ENCODE peak calls at places on chromosomes 11 and 22, in ten cellular contexts. A is mesendoderm; N is uterus; E is colonic mucosa; H is CD8-positive, alpha-beta memory T cell; D is stomach; G is heart right ventricle; R is kidney; M is IMR-90; J is suprapubic skin. O is an unnamed sample. For H3K4me1, the result is how much of the 10 kb centered on the place peaks cover.

GRCh38 chr11:11318961-11319360 is 34.1 kb downstream of the CSNK2A3 start:
- DNase-seq in A (no peak), N (no peak), E (no peak), H (no peak), D (no peak), G (no peak), R (no peak), M (no peak), J (no peak), O (no peak)

GRCh38 chr22:19174106-19175025 is 4.2 kb downstream of the SLC25A1 start:
- DNase-seq in A (peak), N (peak), E (no peak), H (no peak), D (no peak), G (no peak), R (peak), M (peak), J (peak), O (no peak)

GRCh38 chr22:46280999-46281623 is 13.3 kb downstream of the TTC38 start:
- DNase-seq in A (no peak), N (no peak), E (no peak), H (no peak), D (no peak), G (no peak), R (no peak), M (no peak), J (peak), O (peak)

GRCh38 chr11:96061730-96062524 is 138.0 kb upstream of the MTMR2 start:
- DNase-seq in A (no peak), N (no peak), E (no peak), H (peak), D (no peak), G (no peak), R (no peak), M (peak), J (no peak), O (no peak)

GRCh38 chr11:99937330-99937729 is 749.8 kb upstream of the ARHGAP42 start:
- DNase-seq in A (no peak), N (no peak), E (no peak), H (no peak), D (no peak), G (no peak), R (peak), M (no peak), J (no peak), O (no peak)

GRCh38 chr11:41579546-41579945 is 120.1 kb upstream of the LRRC4C start:
- DNase-seq in A (no peak), N (no peak), E (no peak), H (no peak), D (no peak), G (no peak), R (no peak), M (no peak), J (no peak), O (no peak)

GRCh38 chr11:117045196-117045595 is 53.0 kb downstream of the SIK3 start:
- DNase-seq in A (no peak), N (no peak), E (peak), H (no peak), D (no peak), G (no peak), R (no peak), M (peak), J (no peak), O (peak)

GRCh38 chr11:97461044-97461880 is 1071.4 kb downstream of the JRKL start:
- DNase-seq in A (no peak), N (no peak), E (no peak), H (no peak), D (no peak), G (no peak), R (peak), M (no peak), J (no peak), O (no peak)

GRCh38 chr11:122671270-122671906 is 15.9 kb downstream of the UBASH3B start:
- DNase-seq in A (no peak), N (no peak), E (no peak), H (no peak), D (no peak), G (peak), R (no peak), M (peak), J (no peak), O (no peak)

GRCh38 chr22:39748877-39749276 is 144.7 kb downstream of the ENTHD1 start:
- DNase-seq in A (no peak), N (no peak), E (no peak), H (no peak), D (no peak), G (no peak), R (no peak), M (peak), J (no peak), O (no peak)

GRCh38 chr11:134668076-134668475 is 256.0 kb upstream of the B3GAT1 start:
- DNase-seq in A (no peak), N (no peak), E (no peak), H (no peak), D (peak), G (no peak), R (no peak), M (no peak), J (no peak), O (no peak)

GRCh38 chr11:34915136-34916013 is 804 bp downstream of the APIP start:
- DNase-seq in A (no peak), N (no peak), E (no peak), H (no peak), D (no peak), G (no peak), R (no peak), M (peak), J (no peak), O (peak)

GRCh38 chr11:118921929-118922744 is 3.6 kb downstream of the BCL9L start:
- DNase-seq in A (peak), N (peak), E (peak), H (no peak), D (peak), G (peak), R (peak), M (peak), J (peak), O (peak)

GRCh38 chr11:95296165-95296564 is 65.2 kb upstream of the SESN3 start:
- DNase-seq in A (no peak), N (peak), E (no peak), H (no peak), D (peak), G (no peak), R (no peak), M (no peak), J (no peak), O (peak)

GRCh38 chr11:130601141-130601540 is 152.7 kb downstream of the ADAMTS15 start:
- DNase-seq in A (peak), N (peak), E (no peak), H (no peak), D (peak), G (peak), R (peak), M (peak), J (peak), O (peak)

GRCh38 chr11:108891143-108891542 is 226.3 kb downstream of the DDX10 start:
- DNase-seq in A (no peak), N (no peak), E (no peak), H (no peak), D (no peak), G (no peak), R (no peak), M (no peak), J (no peak), O (no peak)

GRCh38 chr11:2569321-2569721 is 124.5 kb downstream of the KCNQ1 start:
- DNase-seq in A (no peak), N (no peak), E (no peak), H (no peak), D (no peak), G (no peak), R (peak), M (no peak), J (peak), O (no peak)

GRCh38 chr11:109425554-109425953 is 3.6 kb downstream of the C11orf87 start:
- DNase-seq in A (no peak), N (no peak), E (no peak), H (no peak), D (no peak), G (no peak), R (no peak), M (no peak), J (no peak), O (no peak)

GRCh38 chr22:28802595-28803087 is 2.3 kb upstream of the XBP1 start:
- DNase-seq in A (no peak), N (no peak), E (no peak), H (peak), D (no peak), G (no peak), R (peak), M (no peak), J (no peak), O (peak)

GRCh38 chr11:115469361-115469760 is 34.9 kb downstream of the CADM1 start:
- DNase-seq in A (no peak), N (no peak), E (no peak), H (no peak), D (no peak), G (no peak), R (no peak), M (no peak), J (no peak), O (no peak)

GRCh38 chr11:22763166-22763565 is 66.4 kb downstream of the SVIP start:
- DNase-seq in A (peak), N (no peak), E (no peak), H (no peak), D (no peak), G (no peak), R (no peak), M (no peak), J (no peak), O (no peak)

GRCh38 chr11:33999393-33999792 is 52.1 kb upstream of the CAPRIN1 start:
- DNase-seq in A (no peak), N (no peak), E (no peak), H (no peak), D (no peak), G (no peak), R (no peak), M (no peak), J (no peak), O (no peak)

GRCh38 chr11:88103337-88104206 is 71.7 kb downstream of the RAB38 start:
- DNase-seq in A (peak), N (no peak), E (peak), H (peak), D (no peak), G (peak), R (no peak), M (peak), J (no peak), O (peak)

GRCh38 chr22:48803171-48803992 is 1024.3 kb downstream of the BRD1 start:
- DNase-seq in A (no peak), N (no peak), E (no peak), H (no peak), D (no peak), G (no peak), R (no peak), M (no peak), J (no peak), O (no peak)

GRCh38 chr11:16857186-16857585 is 118.7 kb downstream of the C11orf58 start:
- DNase-seq in A (peak), N (no peak), E (no peak), H (no peak), D (no peak), G (peak), R (no peak), M (no peak), J (no peak), O (no peak)

GRCh38 chr11:68379216-68379615 is 66.8 kb downstream of the LRP5 start:
- DNase-seq in A (no peak), N (no peak), E (no peak), H (no peak), D (no peak), G (no peak), R (no peak), M (no peak), J (no peak), O (no peak)

GRCh38 chr11:68382358-68382998 is 70.1 kb downstream of the LRP5 start:
- DNase-seq in A (no peak), N (no peak), E (no peak), H (no peak), D (no peak), G (no peak), R (no peak), M (no peak), J (no peak), O (no peak)

GRCh38 chr11:68383976-68384501 is 71.6 kb downstream of the LRP5 start:
- DNase-seq in A (peak), N (peak), E (peak), H (peak), D (peak), G (peak), R (no peak), M (peak), J (no peak), O (peak)

GRCh38 chr11:68381716-68382115 is 69.3 kb downstream of the LRP5 start:
- DNase-seq in A (no peak), N (no peak), E (no peak), H (no peak), D (peak), G (no peak), R (no peak), M (no peak), J (no peak), O (no peak)

DNA sequence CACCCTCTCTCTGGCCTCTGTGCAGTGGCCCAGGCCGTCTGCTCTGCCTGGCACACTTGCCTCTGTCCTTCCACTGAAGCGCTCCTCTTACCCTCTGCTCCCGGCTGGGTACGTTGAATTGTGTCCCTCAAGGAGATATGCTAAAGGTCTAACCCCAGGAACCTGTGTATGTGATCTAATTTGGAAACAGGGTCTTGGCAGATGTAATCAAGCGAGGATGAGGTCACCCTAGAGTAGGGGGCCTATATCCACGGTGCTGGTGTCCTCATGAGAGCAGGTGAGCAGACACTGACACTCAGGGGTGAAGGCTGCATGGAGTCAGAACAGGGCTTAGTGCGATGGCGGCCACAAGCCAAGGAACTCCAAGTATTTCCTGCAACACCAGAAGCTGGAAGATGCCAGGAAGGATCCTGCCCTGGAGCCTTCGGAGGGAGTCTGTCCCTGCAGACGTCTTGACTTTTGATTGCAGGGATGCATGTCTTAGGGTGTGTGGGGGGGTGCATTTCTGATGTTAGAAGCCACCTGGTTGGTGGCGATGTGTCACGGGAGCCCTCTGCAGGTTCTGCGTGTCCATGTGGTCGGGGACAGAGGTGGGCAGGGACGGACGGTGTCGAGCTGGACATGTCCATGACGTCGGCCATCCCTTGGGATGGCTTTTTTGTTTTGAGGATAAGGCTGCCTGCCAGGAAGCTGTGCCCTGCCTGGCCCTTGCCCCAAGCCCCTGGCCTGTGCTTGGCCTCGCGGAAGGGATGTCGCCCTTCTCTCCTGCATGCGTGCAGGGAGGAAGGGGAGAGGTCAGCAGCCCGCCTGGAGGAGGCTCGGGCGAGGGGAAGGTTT is 68.6 kb downstream of the LRP5 start:
- DNase-seq in A (peak), N (no peak), E (no peak), H (no peak), D (no peak), G (peak), R (no peak), M (peak), J (no peak), O (no peak)
- H3K4me3 ChIP-seq in A (no peak), N (peak), E (no peak), H (no peak), D (no peak), G (no peak), R (no peak), M (no peak), J (peak), O (no peak)

GRCh38 chr22:29816539-29816938 is 21.5 kb downstream of the ASCC2 start:
- DNase-seq in A (no peak), N (no peak), E (no peak), H (no peak), D (no peak), G (no peak), R (no peak), M (no peak), J (no peak), O (no peak)
- H3K27ac ChIP-seq in A (no peak), N (no peak), E (no peak), H (no peak), D (peak), G (no peak), R (no peak), M (no peak), J (peak), O (no peak)

GRCh38 chr11:128739589-128739988 is 45.7 kb downstream of the FLI1 start:
- DNase-seq in A (no peak), N (no peak), E (no peak), H (no peak), D (no peak), G (no peak), R (no peak), M (no peak), J (no peak), O (no peak)
- H3K4me1 ChIP-seq in A (under half), N (under half), E (under half), H (half or more), D (half or more), G (half or more), R (under half), M (under half), J (under half), O (under half)

GRCh38 chr11:47395225-47396048 is 13.0 kb upstream of the SLC39A13 start:
- DNase-seq in A (no peak), N (no peak), E (no peak), H (no peak), D (no peak), G (no peak), R (peak), M (no peak), J (peak), O (no peak)

GRCh38 chr11:47394050-47394321 is 14.4 kb upstream of the SLC39A13 start:
- DNase-seq in A (no peak), N (no peak), E (no peak), H (no peak), D (no peak), G (no peak), R (peak), M (no peak), J (peak), O (no peak)

GRCh38 chr11:47393163-47394049 is 15.0 kb upstream of the SLC39A13 start:
- DNase-seq in A (no peak), N (no peak), E (no peak), H (no peak), D (no peak), G (no peak), R (peak), M (peak), J (peak), O (no peak)

GRCh38 chr11:47396049-47396320 is 12.4 kb upstream of the SLC39A13 start:
- DNase-seq in A (no peak), N (no peak), E (no peak), H (no peak), D (no peak), G (no peak), R (no peak), M (no peak), J (no peak), O (no peak)

DNA sequence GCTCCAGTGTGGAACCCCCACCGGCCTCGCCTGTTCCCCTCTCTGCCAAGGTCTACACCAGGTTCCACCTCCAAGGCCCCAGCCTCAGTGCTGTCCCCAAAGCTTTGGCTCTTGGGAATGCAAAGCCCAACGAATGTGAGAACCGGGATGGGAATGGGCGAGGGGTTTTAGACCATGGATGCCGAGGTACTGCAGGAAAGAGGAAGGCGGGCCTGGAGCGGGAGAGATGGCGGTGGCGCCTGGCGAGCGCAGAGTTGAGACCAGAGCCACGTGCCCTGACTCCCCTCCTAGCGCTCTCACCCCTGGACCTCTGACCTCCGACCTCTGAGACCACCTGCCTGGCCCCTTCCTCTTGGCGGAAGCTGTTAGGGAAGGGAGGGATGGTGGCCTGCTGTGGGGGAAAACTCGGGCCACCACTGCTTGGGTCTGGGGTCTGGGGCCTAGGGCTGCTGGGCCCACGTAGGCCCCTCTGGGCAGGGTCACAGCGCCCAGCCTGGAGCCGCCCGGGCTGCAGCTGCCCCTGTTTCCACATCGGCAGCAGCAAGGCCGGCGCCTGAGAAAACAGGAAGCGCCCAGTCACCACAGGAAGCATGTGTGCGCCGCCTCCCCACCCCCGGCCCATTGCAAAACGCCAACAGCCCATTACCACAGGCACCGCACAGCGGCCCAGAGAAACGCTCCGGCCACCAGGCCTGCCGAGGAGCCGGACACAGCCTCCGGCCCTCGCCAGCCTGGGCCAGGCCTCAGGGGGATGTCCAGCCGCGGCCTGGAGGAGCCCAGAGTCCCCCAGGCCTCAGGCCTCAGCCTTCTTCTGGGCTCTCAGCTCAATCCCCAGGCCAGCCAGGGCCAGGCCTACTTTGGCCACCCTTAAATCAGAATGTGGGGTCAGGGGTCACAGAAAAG is 13.8 kb upstream of the SLC39A13 start:
- DNase-seq in A (no peak), N (no peak), E (no peak), H (peak), D (peak), G (peak), R (peak), M (peak), J (peak), O (no peak)
- H3K4me3 ChIP-seq in A (no peak), N (no peak), E (peak), H (peak), D (no peak), G (no peak), R (no peak), M (no peak), J (peak), O (no peak)

GRCh38 chr11:61298663-61299244 is 3.6 kb upstream of the VWCE start:
- DNase-seq in A (no peak), N (no peak), E (no peak), H (no peak), D (no peak), G (no peak), R (peak), M (no peak), J (no peak), O (peak)
- H3K27ac ChIP-seq in A (no peak), N (peak), E (no peak), H (no peak), D (no peak), G (no peak), R (no peak), M (peak), J (no peak), O (no peak)